ENCODE peak calls at places on chromosome 15, in ten cellular contexts. One of them, this sample, is unnamed.

GRCh38 chr15:27808182-27808581 is 290.9 kb downstream of the OCA2 start:
- DNase-seq in fibroblast of mammary gland: no peak
- DNase-seq in PC-3: no peak
- DNase-seq in kidney: no peak
- DNase-seq in lower lobe of right lung: no peak
- DNase-seq in mesothelial cell of epicardium: no peak
- DNase-seq in A549: no peak
- DNase-seq in GM23338: no peak
- DNase-seq in PC-9: no peak
- DNase-seq in HFF-Myc: no peak
- DNase-seq in this sample: no peak

GRCh38 chr15:101372149-101372577 is 77.1 kb upstream of the SNRPA1 start:
- DNase-seq in mesothelial cell of epicardium: no peak
- DNase-seq in lower lobe of right lung: no peak
- DNase-seq in HFF-Myc: no peak
- DNase-seq in kidney: no peak
- DNase-seq in PC-3: peak
- DNase-seq in GM23338: no peak
- DNase-seq in A549: no peak
- DNase-seq in PC-9: no peak
- DNase-seq in fibroblast of mammary gland: peak
- DNase-seq in this sample: no peak

GRCh38 chr15:74202461-74203401 is at the start of gene STRA6:
- DNase-seq in GM23338: peak
- DNase-seq in A549: peak
- DNase-seq in PC-3: no peak
- DNase-seq in mesothelial cell of epicardium: peak
- DNase-seq in fibroblast of mammary gland: peak
- DNase-seq in PC-9: peak
- DNase-seq in kidney: no peak
- DNase-seq in lower lobe of right lung: no peak
- DNase-seq in HFF-Myc: no peak
- DNase-seq in this sample: no peak

GRCh38 chr15:55267401-55268053 is 22.1 kb downstream of the RAB27A start:
- DNase-seq in GM23338: no peak
- DNase-seq in fibroblast of mammary gland: peak
- DNase-seq in A549: no peak
- DNase-seq in PC-3: no peak
- DNase-seq in PC-9: no peak
- DNase-seq in mesothelial cell of epicardium: no peak
- DNase-seq in kidney: no peak
- DNase-seq in lower lobe of right lung: peak
- DNase-seq in HFF-Myc: no peak
- DNase-seq in this sample: no peak

GRCh38 chr15:46091860-46092450 is 457.1 kb downstream of the SQOR start:
- DNase-seq in HFF-Myc: peak
- DNase-seq in mesothelial cell of epicardium: no peak
- DNase-seq in A549: peak
- DNase-seq in GM23338: peak
- DNase-seq in PC-9: no peak
- DNase-seq in fibroblast of mammary gland: peak
- DNase-seq in kidney: no peak
- DNase-seq in lower lobe of right lung: no peak
- DNase-seq in PC-3: peak
- DNase-seq in this sample: peak

GRCh38 chr15:96037584-96037983 is 292.9 kb upstream of the NR2F2 start:
- DNase-seq in mesothelial cell of epicardium: no peak
- DNase-seq in A549: no peak
- DNase-seq in fibroblast of mammary gland: no peak
- DNase-seq in kidney: no peak
- DNase-seq in lower lobe of right lung: no peak
- DNase-seq in HFF-Myc: no peak
- DNase-seq in GM23338: no peak
- DNase-seq in PC-9: no peak
- DNase-seq in PC-3: no peak
- DNase-seq in this sample: no peak

GRCh38 chr15:41169784-41170183 is 53.7 kb upstream of the INO80 start:
- DNase-seq in fibroblast of mammary gland: no peak
- DNase-seq in mesothelial cell of epicardium: no peak
- DNase-seq in kidney: no peak
- DNase-seq in PC-9: no peak
- DNase-seq in HFF-Myc: no peak
- DNase-seq in GM23338: no peak
- DNase-seq in A549: no peak
- DNase-seq in lower lobe of right lung: peak
- DNase-seq in PC-3: no peak
- DNase-seq in this sample: no peak

GRCh38 chr15:67779160-67780111 is 45.9 kb upstream of the SKOR1 start:
- DNase-seq in lower lobe of right lung: no peak
- DNase-seq in fibroblast of mammary gland: no peak
- DNase-seq in GM23338: no peak
- DNase-seq in PC-9: no peak
- DNase-seq in HFF-Myc: no peak
- DNase-seq in mesothelial cell of epicardium: no peak
- DNase-seq in A549: no peak
- DNase-seq in kidney: no peak
- DNase-seq in PC-3: no peak
- DNase-seq in this sample: no peak

GRCh38 chr15:78067328-78068241 is 9.9 kb downstream of the TBC1D2B start:
- DNase-seq in PC-3: peak
- DNase-seq in HFF-Myc: no peak
- DNase-seq in PC-9: no peak
- DNase-seq in lower lobe of right lung: no peak
- DNase-seq in GM23338: no peak
- DNase-seq in mesothelial cell of epicardium: no peak
- DNase-seq in A549: no peak
- DNase-seq in fibroblast of mammary gland: no peak
- DNase-seq in kidney: no peak
- DNase-seq in this sample: peak

GRCh38 chr15:69146724-69147435 is 13.6 kb upstream of the GLCE start:
- DNase-seq in kidney: no peak
- DNase-seq in mesothelial cell of epicardium: no peak
- DNase-seq in PC-9: no peak
- DNase-seq in fibroblast of mammary gland: no peak
- DNase-seq in PC-3: no peak
- DNase-seq in HFF-Myc: no peak
- DNase-seq in lower lobe of right lung: no peak
- DNase-seq in GM23338: no peak
- DNase-seq in A549: no peak
- DNase-seq in this sample: no peak
- TF ChIP-seq CTCF in kidney: no peak
- TF ChIP-seq CTCF in mesothelial cell of epicardium: no peak
- TF ChIP-seq CTCF in PC-9: no peak
- TF ChIP-seq CTCF in fibroblast of mammary gland: no peak
- TF ChIP-seq CTCF in PC-3: no peak
- TF ChIP-seq CTCF in HFF-Myc: no peak
- TF ChIP-seq CTCF in lower lobe of right lung: no peak
- TF ChIP-seq CTCF in GM23338: no peak
- TF ChIP-seq CTCF in A549: no peak
- TF ChIP-seq CTCF in this sample: no peak

GRCh38 chr15:63505842-63506222 is 1.4 kb downstream of the USP3 start:
- DNase-seq in fibroblast of mammary gland: no peak
- DNase-seq in PC-9: no peak
- DNase-seq in mesothelial cell of epicardium: no peak
- DNase-seq in kidney: no peak
- DNase-seq in GM23338: no peak
- DNase-seq in HFF-Myc: no peak
- DNase-seq in A549: no peak
- DNase-seq in lower lobe of right lung: no peak
- DNase-seq in PC-3: no peak
- DNase-seq in this sample: no peak

GRCh38 chr15:63503739-63504246 is 600 bp upstream of the USP3 start:
- DNase-seq in PC-9: peak
- DNase-seq in fibroblast of mammary gland: peak
- DNase-seq in GM23338: peak
- DNase-seq in A549: peak
- DNase-seq in mesothelial cell of epicardium: no peak
- DNase-seq in kidney: peak
- DNase-seq in lower lobe of right lung: peak
- DNase-seq in HFF-Myc: no peak
- DNase-seq in PC-3: peak
- DNase-seq in this sample: no peak

GRCh38 chr15:63504247-63504978 is at the start of gene USP3:
- DNase-seq in A549: peak
- DNase-seq in GM23338: peak
- DNase-seq in lower lobe of right lung: peak
- DNase-seq in PC-9: peak
- DNase-seq in fibroblast of mammary gland: peak
- DNase-seq in HFF-Myc: peak
- DNase-seq in kidney: peak
- DNase-seq in mesothelial cell of epicardium: peak
- DNase-seq in PC-3: peak
- DNase-seq in this sample: peak

GRCh38 chr15:63506537-63507035 is 2.2 kb downstream of the USP3 start:
- DNase-seq in mesothelial cell of epicardium: no peak
- DNase-seq in PC-3: peak
- DNase-seq in A549: no peak
- DNase-seq in PC-9: no peak
- DNase-seq in fibroblast of mammary gland: peak
- DNase-seq in GM23338: no peak
- DNase-seq in kidney: no peak
- DNase-seq in lower lobe of right lung: no peak
- DNase-seq in HFF-Myc: no peak
- DNase-seq in this sample: peak

GRCh38 chr15:63504979-63505841 is 817 bp downstream of the USP3 start:
- DNase-seq in kidney: peak
- DNase-seq in mesothelial cell of epicardium: peak
- DNase-seq in PC-3: peak
- DNase-seq in fibroblast of mammary gland: peak
- DNase-seq in HFF-Myc: no peak
- DNase-seq in lower lobe of right lung: peak
- DNase-seq in A549: no peak
- DNase-seq in GM23338: peak
- DNase-seq in PC-9: peak
- DNase-seq in this sample: peak
- TF ChIP-seq CTCF in kidney: peak
- TF ChIP-seq CTCF in mesothelial cell of epicardium: no peak
- TF ChIP-seq CTCF in PC-3: no peak
- TF ChIP-seq CTCF in fibroblast of mammary gland: peak
- TF ChIP-seq CTCF in HFF-Myc: no peak
- TF ChIP-seq CTCF in lower lobe of right lung: peak
- TF ChIP-seq CTCF in A549: no peak
- TF ChIP-seq CTCF in GM23338: no peak
- TF ChIP-seq CTCF in PC-9: no peak
- TF ChIP-seq CTCF in this sample: peak

GRCh38 chr15:25450163-25450562 is 11.3 kb upstream of the UBE3A start:
- DNase-seq in A549: no peak
- DNase-seq in kidney: no peak
- DNase-seq in fibroblast of mammary gland: no peak
- DNase-seq in PC-9: no peak
- DNase-seq in lower lobe of right lung: no peak
- DNase-seq in HFF-Myc: no peak
- DNase-seq in GM23338: no peak
- DNase-seq in PC-3: no peak
- DNase-seq in mesothelial cell of epicardium: no peak
- DNase-seq in this sample: no peak

GRCh38 chr15:25456196-25456595 is 17.4 kb upstream of the UBE3A start:
- DNase-seq in mesothelial cell of epicardium: no peak
- DNase-seq in A549: no peak
- DNase-seq in GM23338: no peak
- DNase-seq in PC-9: no peak
- DNase-seq in HFF-Myc: no peak
- DNase-seq in fibroblast of mammary gland: no peak
- DNase-seq in PC-3: no peak
- DNase-seq in kidney: no peak
- DNase-seq in lower lobe of right lung: no peak
- DNase-seq in this sample: no peak

GRCh38 chr15:25455244-25455643 is 16.4 kb upstream of the UBE3A start:
- DNase-seq in A549: no peak
- DNase-seq in fibroblast of mammary gland: no peak
- DNase-seq in lower lobe of right lung: no peak
- DNase-seq in mesothelial cell of epicardium: no peak
- DNase-seq in GM23338: no peak
- DNase-seq in kidney: no peak
- DNase-seq in PC-3: no peak
- DNase-seq in PC-9: no peak
- DNase-seq in HFF-Myc: no peak
- DNase-seq in this sample: no peak

DNA sequence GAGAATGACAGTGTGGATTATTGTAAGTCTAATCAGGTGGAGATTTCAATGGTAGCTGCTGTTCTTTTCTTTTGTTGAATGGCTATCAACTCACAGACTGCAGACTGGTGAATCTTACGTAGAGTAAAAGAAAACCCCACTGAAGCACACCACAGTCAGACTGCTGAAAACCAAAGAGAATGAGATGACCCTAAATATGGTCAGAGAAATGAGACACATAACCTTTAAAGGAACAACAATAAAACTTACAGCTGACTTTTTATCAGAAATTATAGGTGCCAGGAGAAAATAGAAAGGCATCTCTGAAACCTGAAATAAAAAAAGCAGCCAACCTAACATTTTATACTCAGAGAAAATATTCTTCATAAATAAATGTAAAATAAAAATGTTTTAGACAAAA is 12.7 kb upstream of the UBE3A start:
- DNase-seq in A549: no peak
- DNase-seq in lower lobe of right lung: no peak
- DNase-seq in PC-3: no peak
- DNase-seq in mesothelial cell of epicardium: no peak
- DNase-seq in fibroblast of mammary gland: no peak
- DNase-seq in kidney: no peak
- DNase-seq in PC-9: no peak
- DNase-seq in GM23338: no peak
- DNase-seq in HFF-Myc: no peak
- DNase-seq in this sample: no peak
- TF ChIP-seq CTCF in A549: no peak
- TF ChIP-seq CTCF in lower lobe of right lung: no peak
- TF ChIP-seq CTCF in PC-3: no peak
- TF ChIP-seq CTCF in mesothelial cell of epicardium: no peak
- TF ChIP-seq CTCF in fibroblast of mammary gland: no peak
- TF ChIP-seq CTCF in kidney: no peak
- TF ChIP-seq CTCF in PC-9: no peak
- TF ChIP-seq CTCF in GM23338: no peak
- TF ChIP-seq CTCF in HFF-Myc: no peak
- TF ChIP-seq CTCF in this sample: no peak

DNA sequence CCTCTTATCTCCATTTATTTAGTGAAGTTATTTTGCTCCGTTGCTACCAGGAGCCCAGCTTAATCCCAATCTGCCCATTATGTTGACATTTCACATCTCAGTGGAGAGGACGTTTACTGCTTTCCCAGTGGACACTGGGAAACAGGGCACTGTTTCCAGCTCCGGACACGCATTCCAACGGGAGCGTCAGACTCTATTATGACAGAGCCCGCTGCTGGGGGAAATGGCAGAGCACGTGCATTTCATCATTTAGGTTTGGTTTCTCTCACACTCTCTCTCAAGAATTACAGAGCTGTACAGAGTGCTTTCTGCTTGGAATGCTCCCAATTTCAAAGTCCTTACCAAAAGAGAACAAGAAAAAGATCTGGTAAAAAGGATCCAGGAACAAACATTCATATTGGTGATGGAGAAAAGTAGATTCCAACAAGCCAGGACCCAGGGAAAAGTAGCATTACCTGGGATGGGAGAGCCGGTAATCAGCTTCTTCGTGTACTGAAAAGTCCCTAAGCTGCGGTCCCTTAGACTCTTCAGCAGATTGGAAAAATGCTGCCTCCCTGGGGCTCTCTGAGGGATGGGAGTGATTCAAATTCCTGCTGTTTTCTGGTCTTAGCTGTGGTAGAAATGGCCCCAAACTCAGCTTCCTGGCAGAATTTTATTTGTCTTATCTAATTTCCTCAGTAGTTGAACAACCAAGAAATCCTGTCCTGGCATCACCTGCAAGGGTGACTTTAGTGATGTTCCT is 136.0 kb upstream of the THBS1 start:
- DNase-seq in GM23338: peak
- DNase-seq in HFF-Myc: no peak
- DNase-seq in fibroblast of mammary gland: no peak
- DNase-seq in kidney: peak
- DNase-seq in PC-3: no peak
- DNase-seq in mesothelial cell of epicardium: no peak
- DNase-seq in A549: no peak
- DNase-seq in PC-9: no peak
- DNase-seq in lower lobe of right lung: no peak
- DNase-seq in this sample: no peak
- TF ChIP-seq CTCF in GM23338: no peak
- TF ChIP-seq CTCF in HFF-Myc: no peak
- TF ChIP-seq CTCF in fibroblast of mammary gland: no peak
- TF ChIP-seq CTCF in kidney: no peak
- TF ChIP-seq CTCF in PC-3: no peak
- TF ChIP-seq CTCF in mesothelial cell of epicardium: no peak
- TF ChIP-seq CTCF in A549: no peak
- TF ChIP-seq CTCF in PC-9: no peak
- TF ChIP-seq CTCF in lower lobe of right lung: no peak
- TF ChIP-seq CTCF in this sample: no peak